ENCODE peak calls at places on chromosomes 2 and 18, in five cellular contexts. V is adrenal gland, E is NB4, F is stomach, J is GM12891. R is an unnamed sample.

GRCh38 chr2:97806738-97807618 is 93.6 kb downstream of the ZAP70 start:
- DNase-seq in V (peak), E (peak), F (peak), J (peak), R (peak)

GRCh38 chr2:101858910-101859309 is 132.8 kb upstream of the IL1R2 start:
- DNase-seq in V (no peak), E (no peak), F (no peak), J (no peak), R (no peak)

GRCh38 chr18:48826271-48826670 is 124.5 kb downstream of the SMAD7 start:
- DNase-seq in V (peak), E (no peak), F (peak), J (no peak), R (no peak)

GRCh38 chr18:10213526-10213925 is 240.9 kb upstream of the APCDD1 start:
- DNase-seq in V (no peak), E (peak), F (no peak), J (peak), R (peak)

GRCh38 chr2:216082805-216083204 is 1.1 kb downstream of the TMEM169 start:
- DNase-seq in V (no peak), E (peak), F (no peak), J (no peak), R (peak)

GRCh38 chr2:241443486-241444223 is 64.7 kb downstream of the STK25 start:
- DNase-seq in V (peak), E (peak), F (peak), J (no peak), R (peak)

GRCh38 chr2:230909841-230910545 is 15.0 kb downstream of the GPR55 start:
- DNase-seq in V (no peak), E (no peak), F (no peak), J (no peak), R (no peak)

GRCh38 chr2:145751634-145752033 is 1231.7 kb upstream of the ZEB2 start:
- DNase-seq in V (peak), E (peak), F (no peak), J (no peak), R (peak)

GRCh38 chr2:22904126-22904684 is 480.8 kb upstream of the KLHL29 start:
- DNase-seq in V (peak), E (peak), F (peak), J (peak), R (no peak)

GRCh38 chr2:70078384-70078783 is 8.9 kb upstream of the PCBP1 start:
- DNase-seq in V (no peak), E (peak), F (no peak), J (no peak), R (no peak)

GRCh38 chr2:240586919-240587800 is 626 bp downstream of the CAPN10 start:
- DNase-seq in V (peak), E (peak), F (peak), J (no peak), R (no peak)

GRCh38 chr2:55118643-55119065 is 68.4 kb upstream of the RTN4 start:
- DNase-seq in V (no peak), E (peak), F (no peak), J (no peak), R (no peak)

GRCh38 chr18:10398571-10398970 is 55.9 kb upstream of the APCDD1 start:
- DNase-seq in V (no peak), E (no peak), F (no peak), J (no peak), R (no peak)

GRCh38 chr2:72919414-72920316 is 2.3 kb downstream of the EMX1 start:
- DNase-seq in V (peak), E (no peak), F (peak), J (no peak), R (no peak)

GRCh38 chr2:21326152-21326551 is 202.4 kb downstream of the TDRD15 start:
- DNase-seq in V (no peak), E (no peak), F (no peak), J (no peak), R (peak)

GRCh38 chr2:102278720-102279390 is 32.5 kb upstream of the IL1RL1 start:
- DNase-seq in V (no peak), E (peak), F (no peak), J (no peak), R (peak)

DNA sequence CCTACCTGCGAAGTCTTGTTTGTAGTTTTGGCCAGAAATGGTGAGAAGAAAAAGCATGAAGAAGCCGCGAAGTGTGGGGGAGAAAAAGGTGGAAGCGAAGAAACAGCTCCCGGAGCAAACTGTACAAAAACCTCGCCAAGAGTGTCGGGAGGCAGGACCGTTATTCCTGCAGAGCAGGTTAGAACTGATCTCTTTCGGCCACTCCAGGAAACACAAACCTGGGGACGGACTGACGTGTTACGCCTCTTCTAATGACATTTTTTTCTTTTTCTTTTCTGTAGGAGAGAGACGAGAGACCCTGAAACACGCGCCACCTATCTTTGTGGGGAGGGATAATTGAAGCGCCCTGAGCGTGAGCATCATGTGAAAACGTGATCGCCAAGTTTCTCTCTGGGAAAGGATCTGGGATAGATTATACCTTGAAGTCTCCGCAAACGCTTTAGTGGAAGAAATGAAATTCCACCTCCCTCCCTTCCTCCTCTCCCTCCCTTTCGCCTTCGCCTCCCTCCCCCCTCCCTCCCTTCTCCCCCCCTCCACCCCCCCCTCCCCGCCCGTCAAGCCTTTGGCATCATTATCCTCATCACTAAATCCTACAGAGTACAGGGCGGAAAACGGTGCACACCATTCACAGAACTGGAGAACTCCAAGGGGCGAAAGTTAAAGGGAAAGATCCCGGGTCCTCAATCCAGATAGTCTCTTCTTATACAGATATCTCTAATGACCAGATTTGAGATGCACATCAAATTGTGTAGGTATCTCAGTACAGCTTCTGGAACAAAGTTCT is at the start of gene ZEB2:
- DNase-seq in V (peak), E (peak), F (no peak), J (no peak), R (peak)
- TF ChIP-seq POLR2A in V (peak), E (peak), F (no peak), J (no peak), R (peak)

GRCh38 chr2:3529316-3530025 is 10.1 kb upstream of the ADI1 start:
- DNase-seq in V (no peak), E (no peak), F (no peak), J (no peak), R (no peak)
- TF ChIP-seq POLR2A in V (no peak), E (no peak), F (no peak), J (no peak), R (no peak)

GRCh38 chr2:217834744-217835513 is 167.9 kb downstream of the TNS1 start:
- DNase-seq in V (no peak), E (no peak), F (no peak), J (no peak), R (peak)
- TF ChIP-seq POLR2A in V (no peak), E (no peak), F (no peak), J (no peak), R (no peak)

GRCh38 chr2:113157897-113158753 is 15.6 kb upstream of the PSD4 start:
- DNase-seq in V (no peak), E (no peak), F (no peak), J (no peak), R (peak)

GRCh38 chr2:113155331-113155730 is 18.4 kb upstream of the PSD4 start:
- DNase-seq in V (no peak), E (no peak), F (no peak), J (no peak), R (no peak)

GRCh38 chr2:113156278-113157107 is 17.3 kb upstream of the PSD4 start:
- DNase-seq in V (no peak), E (no peak), F (no peak), J (no peak), R (no peak)

GRCh38 chr2:113158884-113159553 is 14.8 kb upstream of the PSD4 start:
- DNase-seq in V (no peak), E (no peak), F (no peak), J (no peak), R (peak)

DNA sequence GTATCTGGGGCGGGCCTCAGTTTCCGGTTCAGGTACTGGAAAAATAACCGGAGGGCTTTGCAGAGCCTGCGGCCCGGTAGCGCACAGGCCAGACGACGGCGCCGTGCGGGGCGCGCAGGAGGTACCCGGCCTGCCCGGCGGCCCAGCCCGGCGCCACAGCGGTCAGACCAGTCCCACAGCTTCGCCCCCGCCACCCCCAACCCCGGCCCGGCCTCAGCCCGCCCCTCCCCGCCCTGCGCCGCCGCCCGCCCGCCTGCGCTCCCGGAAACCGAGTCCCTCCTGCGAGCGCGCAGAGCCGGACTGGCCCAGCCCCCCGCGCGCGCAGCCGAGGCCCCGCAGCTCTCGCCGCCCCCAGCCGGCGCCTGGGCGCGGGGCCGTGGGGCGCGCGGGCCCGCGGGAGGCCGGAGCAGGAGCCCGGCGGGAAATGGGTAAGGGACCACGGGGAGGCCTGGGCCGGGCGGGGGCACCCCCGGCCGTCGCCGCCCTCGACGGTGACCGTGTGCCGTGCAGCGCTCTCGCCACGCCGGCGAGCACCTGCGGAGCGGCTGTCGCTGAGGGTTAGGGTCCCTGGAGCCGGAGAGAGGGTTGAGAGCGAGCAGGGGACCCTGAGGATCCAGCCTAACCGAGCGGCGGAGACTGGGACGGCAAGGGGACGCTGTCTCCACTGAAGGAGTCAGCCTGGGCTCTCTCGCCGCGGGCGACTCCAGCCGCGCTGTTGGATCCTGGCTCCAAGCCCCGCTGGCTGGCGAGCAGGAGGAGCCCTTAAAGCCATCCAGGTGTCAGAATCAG is 16.5 kb upstream of the PSD4 start:
- DNase-seq in V (peak), E (peak), F (peak), J (peak), R (no peak)
- TF ChIP-seq POLR2A in V (peak), E (no peak), F (no peak), J (no peak), R (no peak)

GRCh38 chr2:196801986-196802385 is 2.5 kb upstream of the GTF3C3 start:
- DNase-seq in V (no peak), E (no peak), F (no peak), J (no peak), R (no peak)
- TF ChIP-seq POLR2A in V (no peak), E (no peak), F (no peak), J (no peak), R (no peak)

DNA sequence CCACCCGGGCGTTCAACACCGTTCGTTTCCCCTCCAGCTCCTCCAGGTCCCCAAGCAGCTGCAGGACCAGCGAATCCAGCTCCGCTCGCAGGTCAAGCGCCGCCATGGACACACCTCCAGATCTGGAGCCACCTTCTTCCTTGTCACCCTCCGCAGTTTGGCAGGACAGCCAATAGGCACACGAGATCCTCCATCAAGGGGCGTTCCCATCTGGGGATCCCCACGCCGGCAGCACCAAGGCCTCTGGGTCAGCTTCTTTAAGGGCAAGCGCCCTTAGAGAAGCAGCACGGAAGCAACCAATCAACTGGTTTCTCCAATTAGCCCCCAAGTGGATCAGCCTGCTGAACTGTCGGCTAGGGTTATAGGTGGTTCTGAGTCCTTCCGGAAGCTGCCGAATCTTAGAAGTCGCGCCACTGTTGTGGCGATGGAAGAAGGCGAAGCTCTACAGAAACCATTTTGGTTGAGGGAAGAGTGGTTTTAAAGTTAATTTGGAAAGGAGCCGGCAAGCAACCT is 621 bp upstream of the IMP4 start:
- DNase-seq in V (peak), E (peak), F (peak), J (peak), R (peak)
- TF ChIP-seq POLR2A in V (peak), E (peak), F (no peak), J (peak), R (no peak)

DNA sequence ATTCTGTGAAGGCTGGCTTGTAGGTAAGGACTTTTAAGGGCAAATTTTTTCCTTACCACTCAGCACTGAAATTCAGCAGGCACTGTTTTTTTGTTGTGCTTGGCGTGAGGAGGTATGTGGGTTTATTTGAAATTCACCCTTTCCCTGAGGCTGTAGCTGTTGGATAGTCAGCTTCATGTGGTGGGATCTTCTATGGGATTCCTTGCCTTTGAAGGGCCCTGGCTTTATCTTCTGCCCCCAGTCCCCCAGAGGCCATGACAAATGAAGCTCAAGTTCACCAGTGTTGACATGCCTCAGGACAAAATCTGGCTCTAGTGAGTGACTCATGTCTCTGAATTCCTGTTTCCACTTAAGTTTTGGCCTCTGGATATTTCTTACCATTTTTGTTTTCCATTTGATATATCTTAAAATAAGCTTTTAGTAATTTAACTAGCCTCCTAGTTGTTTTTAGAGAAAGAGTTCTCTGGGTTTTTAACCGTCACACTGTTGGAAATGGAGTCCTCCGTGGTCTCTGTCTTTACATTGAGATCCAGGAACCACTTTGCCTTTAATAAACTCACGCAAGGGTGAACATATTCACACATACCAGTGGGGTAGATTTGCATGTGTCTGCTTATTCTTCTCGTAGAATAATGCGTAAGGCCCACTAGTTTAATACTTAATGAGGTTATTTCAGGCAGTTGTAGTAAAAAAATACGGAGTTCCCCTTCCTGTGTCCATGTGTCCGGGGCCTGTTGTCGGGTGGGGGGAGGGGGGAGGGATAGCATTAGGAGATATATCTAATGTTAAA is 211.1 kb upstream of the FAM98A start:
- DNase-seq in V (no peak), E (no peak), F (no peak), J (no peak), R (no peak)
- TF ChIP-seq POLR2A in V (no peak), E (no peak), F (no peak), J (no peak), R (no peak)

GRCh38 chr18:59358611-59359575 is at the start of gene LMAN1:
- DNase-seq in V (peak), E (peak), F (peak), J (peak), R (peak)
- TF ChIP-seq POLR2A in V (no peak), E (peak), F (no peak), J (peak), R (peak)

DNA sequence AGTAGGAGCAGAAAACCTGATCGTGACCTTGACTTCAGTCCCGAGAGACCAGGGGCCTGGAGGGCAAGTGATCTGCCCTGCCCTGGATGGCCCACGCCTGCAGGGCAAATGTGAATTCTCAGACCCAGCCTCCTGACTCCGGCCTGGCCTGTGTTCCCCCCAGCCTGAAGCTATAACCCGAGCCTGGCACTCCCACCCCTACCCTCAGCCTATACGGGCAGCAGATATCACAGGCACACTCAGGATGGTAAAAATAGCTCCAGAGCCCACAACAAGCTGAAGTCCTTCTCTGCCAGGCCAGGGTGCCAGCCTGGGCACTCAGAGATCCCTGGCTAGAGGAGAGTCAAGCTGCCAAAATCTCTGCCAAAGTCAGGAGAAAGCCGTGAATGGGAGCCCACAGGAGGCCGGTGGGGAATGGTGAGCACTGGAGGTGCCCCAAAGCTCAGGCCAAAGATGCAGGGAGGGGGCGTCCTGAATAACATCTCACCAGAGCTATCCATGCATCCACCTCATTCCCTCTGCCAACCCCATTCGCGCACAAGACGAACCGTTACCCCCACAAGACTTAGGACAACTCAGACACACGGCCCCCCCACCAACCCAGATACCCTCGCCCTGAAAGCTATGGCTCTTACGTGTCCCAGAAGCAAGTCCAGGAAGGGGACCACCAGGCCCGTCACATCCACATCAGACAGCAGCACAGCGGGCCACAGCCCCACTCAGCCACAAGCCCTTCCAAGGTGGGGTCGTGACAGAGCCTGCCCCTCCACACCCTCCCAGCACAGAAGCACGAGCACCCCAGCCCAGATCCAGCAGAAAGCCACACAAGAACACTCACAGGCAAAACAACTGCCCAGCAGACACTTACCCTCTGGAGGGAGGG is 144.9 kb downstream of the TNS1 start:
- DNase-seq in V (no peak), E (no peak), F (no peak), J (no peak), R (no peak)
- TF ChIP-seq POLR2A in V (no peak), E (no peak), F (no peak), J (no peak), R (no peak)

R was measured in IMR-90.